ENCODE peak calls at places on chromosomes 12 and 14, in four cellular contexts. H, K, N and Q are unnamed samples.

GRCh38 chr12:64187370-64187769 is 34.7 kb downstream of the KICS2 start:
- DNase-seq in H (peak; percentile 70), N (peak; percentile 48), K (no peak), Q (no peak)

GRCh38 chr12:121084229-121084628 is 45.2 kb upstream of the OASL start:
- DNase-seq in N (no peak), K (no peak), H (no peak), Q (no peak)

GRCh38 chr12:120956579-120957360 is 21.6 kb upstream of the HNF1A start:
- DNase-seq in H (no peak), K (no peak), N (no peak), Q (no peak)

GRCh38 chr14:65134651-65135579 is 32.6 kb upstream of the MAX start:
- DNase-seq in H (no peak), N (no peak), K (no peak), Q (no peak)

GRCh38 chr12:89707623-89707991 is 1.0 kb downstream of the ATP2B1 start:
- DNase-seq in K (peak; percentile 75), H (no peak), N (peak; percentile 14), Q (peak; percentile 80)

GRCh38 chr14:33110737-33111443 is 172.2 kb downstream of the NPAS3 start:
- DNase-seq in K (no peak), N (no peak), H (no peak), Q (no peak)

GRCh38 chr12:21054334-21054733 is 76.7 kb upstream of the SLCO1B1 start:
- DNase-seq in K (no peak), H (no peak), N (no peak), Q (no peak)

GRCh38 chr14:68593806-68594536 is 198.9 kb downstream of the ZFP36L1 start:
- DNase-seq in N (no peak), K (no peak), H (no peak), Q (peak; percentile 44)

GRCh38 chr12:14952295-14952995 is 9.0 kb downstream of the ARHGDIB start:
- DNase-seq in H (peak; percentile 98), K (no peak), N (peak; percentile 95), Q (no peak)

GRCh38 chr12:62799126-62799736 is 135.7 kb downstream of the PPM1H start:
- DNase-seq in N (peak; percentile 36), K (no peak), H (peak; percentile 54), Q (no peak)

GRCh38 chr12:101713059-101713682 is 15.7 kb downstream of the CHPT1 start:
- DNase-seq in N (no peak), H (no peak), K (no peak), Q (no peak)

GRCh38 chr14:93023039-93023438 is 92.7 kb downstream of the ITPK1 start:
- DNase-seq in H (no peak), K (no peak), N (no peak), Q (no peak)

GRCh38 chr14:93024493-93024892 is 91.2 kb downstream of the ITPK1 start:
- DNase-seq in N (no peak), K (no peak), H (no peak), Q (no peak)

GRCh38 chr14:93019970-93020369 is 95.8 kb downstream of the ITPK1 start:
- DNase-seq in N (no peak), H (no peak), K (no peak), Q (no peak)

GRCh38 chr14:93025055-93025454 is 90.7 kb downstream of the ITPK1 start:
- DNase-seq in H (no peak), K (no peak), N (no peak), Q (no peak)

DNA sequence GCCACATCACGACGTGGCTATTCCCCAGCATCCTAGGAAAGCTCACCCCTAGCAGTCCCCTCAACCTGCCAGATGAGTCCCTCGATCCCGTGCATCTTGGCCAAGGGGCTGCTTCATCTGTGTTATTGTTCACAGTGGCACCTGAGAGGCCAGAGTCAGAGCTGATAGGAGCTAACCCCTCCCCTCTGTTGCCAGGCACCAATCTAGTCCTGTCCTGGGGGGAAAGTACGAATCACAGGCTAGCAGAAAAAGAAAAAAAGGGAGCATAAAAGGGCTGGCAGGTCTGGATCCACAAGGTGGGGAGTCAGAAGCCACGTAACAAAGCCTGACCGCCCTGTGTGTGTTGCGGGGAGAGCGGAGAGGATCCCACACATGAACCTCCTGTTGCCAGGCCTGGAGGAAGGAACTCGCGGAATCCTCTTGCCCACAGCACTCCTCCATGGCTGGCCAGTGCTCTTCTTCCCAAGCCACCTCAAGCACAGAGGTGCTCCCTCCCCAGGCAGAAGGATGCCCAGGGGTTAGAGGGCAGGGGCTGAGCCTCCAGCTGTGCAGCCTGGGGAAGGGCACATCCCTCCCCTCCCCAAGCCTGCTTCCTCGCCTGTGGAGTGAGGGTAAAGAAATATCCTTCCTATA is 91.8 kb downstream of the ITPK1 start:
- DNase-seq in H (no peak), N (no peak), K (no peak), Q (no peak)
- H3K36me3 ChIP-seq in H (no peaks in the 10 kb centered on the region), N (no peaks in the 10 kb centered on the region), K (no peaks in the 10 kb centered on the region), Q (no peaks in the 10 kb centered on the region)

DNA sequence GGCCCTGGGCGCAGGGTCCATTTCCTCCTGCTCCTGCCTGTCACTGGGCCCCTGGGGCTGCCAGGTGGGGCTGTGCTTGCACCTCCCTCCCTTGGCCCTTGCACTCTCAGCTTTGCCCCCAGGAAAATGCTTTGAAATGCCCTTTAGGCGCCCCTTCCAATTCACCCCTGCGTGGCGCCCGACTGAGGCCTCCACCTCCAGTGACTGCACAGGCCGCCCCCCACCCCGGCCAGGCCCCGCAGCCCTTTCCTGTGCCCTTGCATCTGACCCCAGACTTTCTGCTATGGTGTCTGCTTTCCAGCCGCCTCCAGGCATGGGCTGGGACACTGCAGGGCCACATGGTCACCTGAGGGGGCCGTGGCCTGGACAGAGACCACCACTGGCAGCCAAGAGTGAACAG is 17.4 kb downstream of the DDX54 start:
- DNase-seq in N (no peak), K (no peak), H (no peak), Q (no peak)
- H3K36me3 ChIP-seq in N (peaks cover 22% of the 10 kb centered on the region), K (peaks cover 14% of the 10 kb centered on the region), H (peaks cover 11% of the 10 kb centered on the region), Q (peaks cover 100% of the 10 kb centered on the region)

GRCh38 chr12:131471946-131472732 is 238.8 kb upstream of the SFSWAP start:
- DNase-seq in H (no peak), K (no peak), N (no peak), Q (no peak)

GRCh38 chr12:131466932-131467331 is 244.0 kb upstream of the SFSWAP start:
- DNase-seq in K (no peak), N (no peak), H (no peak), Q (no peak)

GRCh38 chr12:131466306-131466705 is 244.6 kb upstream of the SFSWAP start:
- DNase-seq in N (no peak), K (no peak), H (no peak), Q (no peak)

GRCh38 chr12:131471271-131471905 is 239.5 kb upstream of the SFSWAP start:
- DNase-seq in N (no peak), H (no peak), K (no peak), Q (no peak)

DNA sequence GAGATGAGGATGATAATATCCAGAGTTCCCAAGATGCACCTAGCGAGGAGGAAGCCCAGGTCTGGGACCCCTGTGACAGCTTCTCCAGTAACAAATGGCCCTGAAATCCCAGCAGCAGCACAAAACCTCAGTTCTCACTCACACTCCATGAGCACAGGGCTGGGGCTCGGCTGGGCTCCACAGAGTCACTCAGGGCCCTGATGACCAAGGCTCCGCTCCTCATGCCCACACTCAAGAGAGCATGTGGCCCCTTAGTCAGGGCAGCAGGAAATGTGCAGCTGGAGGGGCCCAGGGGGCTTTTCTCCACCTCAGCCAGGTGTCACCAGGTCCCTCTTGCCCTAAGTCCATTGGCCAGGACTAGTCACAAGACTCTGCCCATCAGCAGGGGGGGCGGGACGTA is 242.7 kb upstream of the SFSWAP start:
- DNase-seq in K (no peak), N (no peak), H (no peak), Q (no peak)
- H3K36me3 ChIP-seq in K (no peaks in the 10 kb centered on the region), N (no peaks in the 10 kb centered on the region), H (no peaks in the 10 kb centered on the region), Q (no peaks in the 10 kb centered on the region)

GRCh38 chr14:69767369-69767999 is 542 bp downstream of the SRSF5 start:
- DNase-seq in N (peak; percentile 91), H (peak; percentile 77), K (peak; percentile 97), Q (peak; percentile 93)

GRCh38 chr14:69771136-69771535 is 4.2 kb downstream of the SRSF5 start:
- DNase-seq in N (no peak), H (no peak), K (no peak), Q (no peak)

GRCh38 chr14:69770559-69770958 is 3.6 kb downstream of the SRSF5 start:
- DNase-seq in K (no peak), N (no peak), H (no peak), Q (no peak)

GRCh38 chr14:69768873-69769272 is 1.9 kb downstream of the SRSF5 start:
- DNase-seq in N (peak; percentile 20), H (no peak), K (no peak), Q (no peak)

DNA sequence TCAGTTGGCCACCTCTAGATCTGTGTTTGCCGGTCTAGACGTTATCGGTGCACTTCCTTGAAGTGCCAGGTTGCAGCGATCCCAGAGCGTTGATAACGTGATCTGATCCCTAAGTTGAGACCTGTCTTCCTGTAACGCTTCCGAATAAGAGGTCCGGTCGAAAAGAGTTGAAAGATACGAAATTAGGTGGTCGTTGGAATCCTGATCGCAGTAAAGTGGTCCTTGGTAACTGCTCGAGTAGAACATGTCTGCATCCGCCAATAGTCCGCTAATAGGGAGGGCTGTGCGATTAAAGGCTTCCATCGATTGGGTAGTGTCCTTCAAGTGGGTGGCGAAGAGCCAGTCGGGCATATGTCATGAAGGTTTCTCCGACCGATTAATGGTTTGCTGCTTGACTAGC is 2.7 kb downstream of the SRSF5 start:
- DNase-seq in H (no peak), N (no peak), K (no peak), Q (no peak)
- H3K36me3 ChIP-seq in H (peaks cover 64% of the 10 kb centered on the region), N (peaks cover 52% of the 10 kb centered on the region), K (peaks cover 2% of the 10 kb centered on the region), Q (peaks cover 65% of the 10 kb centered on the region)

DNA sequence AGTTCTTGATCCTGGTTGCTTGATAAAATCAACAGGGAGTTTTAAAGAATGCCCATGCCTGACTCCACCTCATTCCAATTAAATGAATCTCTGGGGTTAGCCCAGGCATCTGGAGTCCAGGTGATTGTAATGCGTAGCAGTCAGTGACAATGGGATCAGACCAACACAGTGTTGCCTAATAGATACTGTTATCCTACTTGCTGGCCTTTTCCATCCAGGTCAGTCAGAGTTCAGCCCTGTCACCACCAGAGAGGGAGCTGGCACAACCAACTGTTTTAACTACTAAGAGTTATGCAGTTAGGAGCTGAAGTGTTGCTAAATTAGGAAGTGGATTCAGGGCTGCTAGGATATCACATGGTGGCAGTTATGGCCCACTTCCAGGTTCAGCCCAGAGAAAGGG is 107.1 kb downstream of the GPR135 start:
- DNase-seq in H (peak; percentile 98), K (no peak), N (peak; percentile 91), Q (peak; percentile 70)
- H3K36me3 ChIP-seq in H (peaks cover 8% of the 10 kb centered on the region), K (peaks cover 2% of the 10 kb centered on the region), N (no peaks in the 10 kb centered on the region), Q (no peaks in the 10 kb centered on the region)

GRCh38 chr12:132659146-132659545 is 28.0 kb downstream of the POLE start:
- DNase-seq in K (peak; percentile 53), N (no peak), H (no peak), Q (no peak)
- H3K36me3 ChIP-seq in K (no peaks in the 10 kb centered on the region), N (peaks cover 48% of the 10 kb centered on the region), H (peaks cover 23% of the 10 kb centered on the region), Q (peaks cover 99% of the 10 kb centered on the region)

GRCh38 chr12:2797721-2798418 is 3.1 kb downstream of the FKBP4 start:
- DNase-seq in N (no peak), H (no peak), K (no peak), Q (no peak)
- H3K36me3 ChIP-seq in N (peaks cover 47% of the 10 kb centered on the region), H (peaks cover 58% of the 10 kb centered on the region), K (no peaks in the 10 kb centered on the region), Q (peaks cover 52% of the 10 kb centered on the region)

GRCh38 chr14:95474486-95474885 is 42.0 kb downstream of the SYNE3 start:
- DNase-seq in H (no peak), N (no peak), K (no peak), Q (no peak)

GRCh38 chr14:95469134-95469481 is 47.3 kb downstream of the SYNE3 start:
- DNase-seq in N (no peak), H (no peak), K (peak; percentile 31), Q (no peak)

GRCh38 chr14:95470942-95471499 is 45.4 kb downstream of the SYNE3 start:
- DNase-seq in K (peak; percentile 43), H (no peak), N (no peak), Q (no peak)

GRCh38 chr14:95472819-95473251 is 43.6 kb downstream of the SYNE3 start:
- DNase-seq in N (no peak), K (peak; percentile 71), H (no peak), Q (no peak)

GRCh38 chr14:95471526-95472304 is 44.7 kb downstream of the SYNE3 start:
- DNase-seq in K (peak; percentile 33), N (no peak), H (no peak), Q (no peak)
- H3K36me3 ChIP-seq in K (no peaks in the 10 kb centered on the region), N (peaks cover 2% of the 10 kb centered on the region), H (no peaks in the 10 kb centered on the region), Q (peaks cover 48% of the 10 kb centered on the region)